ENCODE peak calls at places on chromosome 12, in five cellular contexts. Y, O, M, J and U are unnamed samples.

GRCh38 chr12:94167071-94167806 is 18.9 kb downstream of the PLXNC1 start:
- DNase-seq in O (no peak), Y (no peak), J (no peak), M (no peak), U (no peak)

GRCh38 chr12:2397356-2398045 is 344.7 kb downstream of the CACNA1C start:
- DNase-seq in Y (no peak), J (no peak), M (no peak), O (no peak), U (no peak)

GRCh38 chr12:22190969-22191368 is 143.5 kb downstream of the ST8SIA1 start:
- DNase-seq in O (no peak), M (no peak), Y (no peak), J (no peak), U (no peak)

GRCh38 chr12:8991371-8992085 is 2.2 kb downstream of the KLRG1 start:
- DNase-seq in J (no peak), Y (no peak), M (no peak), O (no peak), U (no peak)

GRCh38 chr12:124392271-124392990 is 97.5 kb downstream of the RFLNA start:
- DNase-seq in O (no peak), Y (peak; percentile 42), J (no peak), M (peak; percentile 45), U (no peak)

GRCh38 chr12:120833849-120834248 is 70.3 kb downstream of the SPPL3 start:
- DNase-seq in J (peak; percentile 22), O (no peak), M (peak; percentile 64), Y (no peak), U (no peak)

GRCh38 chr12:43406797-43407196 is 145.2 kb downstream of the ADAMTS20 start:
- DNase-seq in M (no peak), J (no peak), Y (no peak), O (no peak), U (no peak)

GRCh38 chr12:13425766-13426165 is 229.2 kb downstream of the EMP1 start:
- DNase-seq in Y (no peak), M (peak; percentile 64), J (peak; percentile 28), O (peak; percentile 90), U (no peak)

GRCh38 chr12:122336015-122336946 is 70.0 kb upstream of the VPS33A start:
- DNase-seq in M (peak; percentile 34), O (no peak), J (peak; percentile 40), Y (peak; percentile 18), U (no peak)

GRCh38 chr12:131831021-131831571 is 2.9 kb downstream of the MMP17 start:
- DNase-seq in J (peak; percentile 13), M (no peak), O (no peak), Y (no peak), U (no peak)

GRCh38 chr12:13465641-13466040 is 269.1 kb downstream of the EMP1 start:
- DNase-seq in Y (no peak), M (no peak), O (peak; percentile 49), J (peak; percentile 2), U (no peak)

GRCh38 chr12:111642681-111643427 is 42.9 kb downstream of the BRAP start:
- DNase-seq in Y (no peak), J (no peak), M (no peak), O (no peak), U (no peak)

GRCh38 chr12:70722584-70723343 is 85.5 kb upstream of the PTPRB start:
- DNase-seq in Y (no peak), M (no peak), J (no peak), O (no peak), U (no peak)

GRCh38 chr12:96502477-96502876 is 13.1 kb downstream of the CFAP54 start:
- DNase-seq in O (no peak), M (no peak), Y (no peak), J (no peak), U (no peak)

GRCh38 chr12:116903818-116904217 is 6.9 kb upstream of the FBXW8 start:
- DNase-seq in O (no peak), Y (no peak), J (no peak), M (no peak), U (no peak)

GRCh38 chr12:52148541-52149181 is 43.2 kb downstream of the KRT80 start:
- DNase-seq in J (no peak), M (no peak), Y (no peak), O (no peak), U (no peak)

GRCh38 chr12:124833693-124834122 is 30.0 kb downstream of the SCARB1 start:
- DNase-seq in J (no peak), M (no peak), Y (peak; percentile 83), O (no peak), U (no peak)

GRCh38 chr12:24780969-24781368 is 167.9 kb downstream of the BCAT1 start:
- DNase-seq in O (no peak), J (peak; percentile 53), Y (peak; percentile 30), M (peak; percentile 44), U (no peak)

GRCh38 chr12:98635657-98636323 is 8.8 kb downstream of the IKBIP start:
- DNase-seq in M (peak; percentile 77), Y (no peak), J (peak; percentile 76), O (no peak), U (no peak)

DNA sequence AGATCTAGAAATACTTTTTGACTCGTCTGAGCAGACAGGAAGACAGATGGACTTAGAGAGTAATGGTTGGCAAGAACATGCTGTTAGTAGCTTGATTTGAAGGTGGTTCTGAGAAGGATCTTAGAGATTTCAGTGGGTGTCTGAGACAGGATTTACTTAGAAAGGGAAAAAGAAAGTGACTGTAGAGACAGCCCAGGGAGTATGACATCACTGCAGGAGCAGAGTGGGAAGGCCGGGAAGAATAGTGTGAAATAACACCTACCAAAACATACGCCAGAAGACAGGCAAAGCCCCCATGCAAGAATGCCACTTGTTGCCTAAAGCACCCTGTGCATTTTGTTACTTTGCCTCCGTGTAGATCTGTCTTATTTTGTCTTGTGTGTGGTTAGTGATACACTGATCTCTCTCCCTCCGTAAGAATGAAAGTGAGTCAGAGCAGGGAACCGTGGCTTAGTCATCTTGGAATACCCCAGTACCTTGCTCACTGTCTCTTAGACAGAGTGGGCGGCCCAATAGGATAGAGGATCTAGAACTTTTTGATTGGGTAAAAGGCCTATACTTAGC is 161.3 kb upstream of the IFNG-AS1 start:
- DNase-seq in M (peak; percentile 99), Y (peak; percentile 6), O (peak; percentile 87), J (peak; percentile 93), U (no peak)
- H3K4me3 ChIP-seq in M (peak overlapping the region; percentile 55), Y (no peak overlapping the region), O (peak overlapping the region; percentile 45), J (peak overlapping the region; percentile 66), U (peak overlapping the region; percentile 40)

GRCh38 chr12:130552483-130552996 is 163.6 kb downstream of the RIMBP2 start:
- DNase-seq in O (no peak), J (no peak), M (no peak), Y (no peak), U (no peak)
- H3K4me3 ChIP-seq in O (no peak overlapping the region), J (no peak overlapping the region), M (no peak overlapping the region), Y (no peak overlapping the region), U (no peak overlapping the region)

GRCh38 chr12:113474635-113475436 is 3.2 kb upstream of the LHX5 start:
- DNase-seq in J (no peak), Y (no peak), M (no peak), O (no peak), U (no peak)

GRCh38 chr12:113471619-113472171 is at the start of gene LHX5:
- DNase-seq in Y (no peak), O (no peak), J (no peak), M (peak; percentile 13), U (no peak)

GRCh38 chr12:113473942-113474341 is 2.3 kb upstream of the LHX5 start:
- DNase-seq in M (no peak), J (no peak), Y (no peak), O (no peak), U (no peak)

GRCh38 chr12:113472191-113473190 is 820 bp upstream of the LHX5 start:
- DNase-seq in O (no peak), Y (no peak), J (no peak), M (no peak), U (no peak)

GRCh38 chr12:113473400-113473799 is 1.7 kb upstream of the LHX5 start:
- DNase-seq in O (no peak), J (no peak), Y (no peak), M (no peak), U (no peak)
- H3K4me3 ChIP-seq in O (no peak overlapping the region), J (no peak overlapping the region), Y (no peak overlapping the region), M (no peak overlapping the region), U (no peak overlapping the region)

GRCh38 chr12:89648211-89648930 is 60.3 kb downstream of the ATP2B1 start:
- DNase-seq in J (peak; percentile 57), O (no peak), Y (peak; percentile 76), M (peak; percentile 35), U (no peak)
- H3K4me3 ChIP-seq in J (no peak overlapping the region), O (no peak overlapping the region), Y (no peak overlapping the region), M (no peak overlapping the region), U (no peak overlapping the region)

DNA sequence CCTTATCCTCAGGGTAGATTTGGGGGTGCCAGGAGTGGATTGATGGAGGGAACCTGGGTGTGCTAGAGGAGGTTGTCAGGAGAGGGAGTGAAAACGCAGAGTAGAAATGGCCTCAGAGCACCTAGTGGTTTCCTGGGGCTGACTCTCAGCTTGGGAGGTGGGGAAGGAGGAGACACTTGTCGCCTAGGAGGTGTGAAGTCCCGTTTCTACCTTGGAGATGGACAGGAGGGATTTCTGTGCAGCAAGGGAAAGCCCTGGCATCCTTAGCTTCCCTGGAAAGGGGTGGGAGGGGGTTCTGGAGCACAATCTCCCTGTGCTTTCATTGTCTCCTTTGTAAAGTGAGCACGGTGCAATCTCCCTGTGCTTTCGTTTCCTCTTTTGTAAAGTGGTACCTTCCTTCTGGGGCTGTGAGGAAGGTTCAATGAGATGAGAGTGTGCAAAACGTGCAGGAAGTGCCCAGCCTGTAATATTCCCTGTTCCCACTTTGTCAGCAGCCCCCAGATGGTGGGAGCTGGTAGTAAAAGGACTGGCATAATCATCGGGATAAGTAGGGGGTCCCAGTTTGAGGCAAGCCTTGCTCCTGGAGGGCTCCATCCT is 1.6 kb downstream of the OAS3 start:
- DNase-seq in J (no peak), Y (no peak), O (no peak), M (no peak), U (no peak)
- H3K4me3 ChIP-seq in J (no peak overlapping the region), Y (no peak overlapping the region), O (no peak overlapping the region), M (no peak overlapping the region), U (no peak overlapping the region)

GRCh38 chr12:30136661-30137060 is 352.9 kb upstream of the TMTC1 start:
- DNase-seq in O (no peak), J (no peak), M (no peak), Y (no peak), U (no peak)

GRCh38 chr12:30138483-30138882 is 354.7 kb upstream of the TMTC1 start:
- DNase-seq in M (no peak), O (no peak), J (peak; percentile 19), Y (peak; percentile 88), U (no peak)

DNA sequence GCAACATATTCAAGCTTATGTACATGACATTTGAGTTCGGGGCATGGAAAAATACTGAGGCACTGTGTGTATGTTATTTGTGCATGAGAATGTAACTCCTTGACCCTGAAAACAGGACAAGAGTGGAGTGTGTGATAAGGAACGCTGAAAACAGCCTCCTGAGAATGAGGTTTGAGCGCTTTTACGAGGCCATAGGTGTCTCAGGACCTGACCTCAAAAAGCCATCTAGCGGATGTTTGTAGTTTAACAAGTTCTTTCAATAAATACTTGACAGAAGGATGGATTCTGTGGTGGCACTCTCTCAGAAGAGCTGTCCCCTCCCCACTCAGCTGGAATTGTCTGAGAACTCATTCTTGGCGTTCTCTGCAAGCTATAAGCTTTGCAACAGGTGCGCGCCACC is 350.5 kb upstream of the TMTC1 start:
- DNase-seq in J (no peak), M (no peak), O (no peak), Y (peak; percentile 39), U (no peak)
- H3K4me3 ChIP-seq in J (no peak overlapping the region), M (no peak overlapping the region), O (no peak overlapping the region), Y (no peak overlapping the region), U (no peak overlapping the region)

GRCh38 chr12:118061876-118062791 is 1.2 kb upstream of the WSB2 start:
- DNase-seq in O (no peak), J (peak; percentile 55), Y (peak; percentile 68), M (peak; percentile 58), U (peak; percentile 67)
- H3K4me3 ChIP-seq in O (peak overlapping the region; percentile 82), J (peak overlapping the region; percentile 72), Y (peak overlapping the region; percentile 89), M (peak overlapping the region; percentile 66), U (peak overlapping the region; percentile 88)